ENCODE peak calls at places on chromosomes 5 and 9, in five cellular contexts. G is DND-41, D is PC-3, J is IMR-90, X is GM23248. E is an unnamed sample.

GRCh38 chr5:159660401-159660800 is 255.9 kb upstream of the ADRA1B start:
- DNase-seq in G (no peak), D (peak; percentile 38), J (no peak), X (peak; percentile 38), E (no peak)

GRCh38 chr5:173884402-173885053 is 3.6 kb upstream of the CPEB4 start:
- DNase-seq in G (peak; percentile 26), D (no peak), J (no peak), X (no peak), E (no peak)

GRCh38 chr5:21219255-21219654 is 1231.3 kb upstream of the CDH18 start:
- DNase-seq in G (no peak), D (peak; percentile 91), J (no peak), X (no peak), E (no peak)

GRCh38 chr5:98904786-98905185 is 24.0 kb downstream of the CHD1 start:
- DNase-seq in G (no peak), D (peak; percentile 79), J (peak; percentile 63), X (peak; percentile 78), E (no peak)

GRCh38 chr5:127870914-127871313 is 167.7 kb downstream of the CCDC192 start:
- DNase-seq in G (no peak), D (no peak), J (no peak), X (peak; percentile 50), E (no peak)

GRCh38 chr9:134433101-134433500 is 106.8 kb downstream of the RXRA start:
- DNase-seq in G (no peak), D (peak; percentile 21), J (peak; percentile 20), X (peak; percentile 83), E (no peak)

GRCh38 chr9:127223810-127224177 is 40.8 kb upstream of the GARNL3 start:
- DNase-seq in G (no peak), D (no peak), J (no peak), X (no peak), E (no peak)

GRCh38 chr5:113114559-113114958 is 138.0 kb downstream of the DCP2 start:
- DNase-seq in G (no peak), D (no peak), J (no peak), X (no peak), E (no peak)

GRCh38 chr9:127637322-127637847 is 25.3 kb downstream of the STXBP1 start:
- DNase-seq in G (no peak), D (peak; percentile 55), J (peak; percentile 87), X (peak; percentile 94), E (no peak)

GRCh38 chr5:547086-547924 is 23.1 kb upstream of the SLC9A3 start:
- DNase-seq in G (no peak), D (no peak), J (no peak), X (no peak), E (no peak)

GRCh38 chr9:37104183-37104889 is 16.0 kb upstream of the ZCCHC7 start:
- DNase-seq in G (no peak), D (peak; percentile 56), J (peak; percentile 91), X (peak; percentile 95), E (no peak)

GRCh38 chr9:36008774-36009300 is 27.9 kb upstream of the RECK start:
- DNase-seq in G (peak; percentile 70), D (peak; percentile 74), J (peak; percentile 38), X (peak; percentile 88), E (peak; percentile 61)

GRCh38 chr5:170483701-170484458 is 19.9 kb upstream of the KCNIP1 start:
- DNase-seq in G (no peak), D (peak; percentile 21), J (no peak), X (peak; percentile 26), E (no peak)

GRCh38 chr9:130860458-130861316 is 25.6 kb downstream of the ABL1 start:
- DNase-seq in G (no peak), D (no peak), J (peak; percentile 99), X (peak; percentile 99), E (no peak)

GRCh38 chr5:38500861-38501260 is 55.6 kb downstream of the LIFR start:
- DNase-seq in G (no peak), D (peak; percentile 62), J (peak; percentile 76), X (peak; percentile 72), E (no peak)

GRCh38 chr9:134054891-134055811 is 12.7 kb downstream of the BRD3 start:
- DNase-seq in G (no peak), D (no peak), J (no peak), X (no peak), E (no peak)

GRCh38 chr9:4258321-4259093 is 41.4 kb downstream of the GLIS3 start:
- DNase-seq in G (no peak), D (peak; percentile 24), J (peak; percentile 87), X (peak; percentile 85), E (no peak)
- H3K9ac ChIP-seq in G (no peak overlapping the region), D (no peak overlapping the region), J (no peak overlapping the region), X (peak overlapping the region; percentile 53), E (no peak overlapping the region)

GRCh38 chr5:83029912-83030311 is 47.3 kb downstream of the TMEM167A start:
- DNase-seq in G (no peak), D (no peak), J (peak; percentile 80), X (peak; percentile 73), E (no peak)

GRCh38 chr5:83026930-83027687 is 50.1 kb downstream of the TMEM167A start:
- DNase-seq in G (no peak), D (no peak), J (peak; percentile 5), X (no peak), E (peak; percentile 82)

GRCh38 chr5:83022334-83022733 is 54.9 kb downstream of the TMEM167A start:
- DNase-seq in G (no peak), D (no peak), J (no peak), X (no peak), E (no peak)

GRCh38 chr5:83026507-83026906 is 50.7 kb downstream of the TMEM167A start:
- DNase-seq in G (no peak), D (no peak), J (no peak), X (no peak), E (peak; percentile 43)

DNA sequence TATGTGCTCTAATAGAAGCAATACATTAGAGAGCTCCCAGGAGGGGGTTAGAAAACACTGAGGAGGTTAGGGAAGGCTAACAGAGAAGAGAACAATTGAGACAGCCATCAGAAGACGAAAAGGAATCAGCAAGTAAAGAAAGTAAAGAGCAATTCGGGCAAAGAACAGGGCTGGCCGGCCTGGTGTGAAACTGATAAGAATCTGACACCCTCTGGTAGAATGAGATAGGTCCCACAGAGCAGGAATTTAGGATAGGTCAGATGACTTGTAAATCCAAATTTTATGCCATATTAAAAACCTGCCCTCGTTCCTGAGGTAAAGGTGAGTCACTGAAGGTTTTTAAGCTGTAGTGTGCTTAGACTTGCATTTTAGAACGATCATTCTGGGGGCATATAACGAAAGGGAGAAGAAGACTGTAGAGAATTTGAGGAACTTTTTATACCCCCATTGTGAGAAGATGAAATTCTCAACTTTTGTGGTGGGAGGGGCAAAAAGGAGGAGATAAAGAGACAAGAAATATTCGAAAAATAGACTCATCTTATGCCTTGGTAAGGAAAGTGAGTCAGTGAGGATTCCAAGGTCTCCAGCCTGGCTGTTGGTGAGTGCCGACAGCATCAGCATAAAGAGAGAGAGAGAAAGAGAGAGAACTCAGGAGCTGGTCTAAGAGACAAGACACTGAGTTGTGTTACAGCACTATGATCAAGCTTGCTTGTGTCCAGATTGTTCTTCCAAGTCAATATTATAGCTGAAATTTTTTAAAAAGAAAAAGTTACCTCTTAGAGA is 51.3 kb downstream of the TMEM167A start:
- DNase-seq in G (no peak), D (no peak), J (peak; percentile 12), X (no peak), E (peak; percentile 6)
- H3K4me3 ChIP-seq in G (no peak overlapping the region), D (no peak overlapping the region), J (no peak overlapping the region), X (no peak overlapping the region), E (no peak overlapping the region)

DNA sequence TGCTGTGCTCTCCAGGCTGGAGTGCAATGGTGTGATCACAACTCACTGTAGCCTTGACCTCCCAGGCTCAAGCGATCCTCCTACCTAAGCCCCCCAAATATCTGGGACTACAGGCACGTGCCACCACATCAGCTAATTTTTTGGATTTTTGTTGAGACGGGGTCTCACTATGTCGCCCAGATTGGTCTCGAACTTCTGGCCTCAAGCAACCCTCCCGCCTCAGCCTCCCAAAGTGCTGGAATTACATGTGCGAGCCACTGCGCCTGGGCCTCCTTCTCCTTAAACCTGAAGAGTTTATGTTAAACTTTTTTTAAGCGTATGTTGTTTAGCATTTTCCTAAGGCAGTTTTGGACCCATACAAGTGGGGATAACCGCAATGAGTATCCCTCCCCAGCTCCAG is 30.8 kb upstream of the SUSD3 start:
- DNase-seq in G (no peak), D (no peak), J (no peak), X (no peak), E (no peak)
- H3K9ac ChIP-seq in G (peak overlapping the region; percentile 10), D (no peak overlapping the region), J (no peak overlapping the region), X (no peak overlapping the region), E (no peak overlapping the region)

DNA sequence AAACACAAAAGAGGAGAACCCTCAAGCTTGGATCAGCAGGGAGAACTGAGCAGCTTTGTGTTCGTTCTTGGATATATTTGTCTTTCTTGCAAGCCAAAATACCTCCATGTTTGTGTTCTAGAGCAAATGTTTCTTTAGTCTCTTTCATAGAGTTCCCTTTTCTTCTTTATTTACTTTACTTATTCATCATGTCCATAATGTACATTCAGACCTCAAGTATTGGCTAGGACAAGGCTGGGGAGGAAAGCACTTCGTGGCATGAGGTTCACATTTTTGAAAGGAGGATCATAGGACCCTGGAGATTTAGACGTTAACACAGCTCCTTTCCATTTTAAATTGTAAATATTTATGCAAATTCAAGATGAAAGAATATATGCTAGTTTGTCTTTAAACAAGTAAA is 590.2 kb upstream of the MEF2C start:
- DNase-seq in G (no peak), D (peak; percentile 70), J (no peak), X (peak; percentile 10), E (no peak)
- H3K4me3 ChIP-seq in G (no peak overlapping the region), D (no peak overlapping the region), J (no peak overlapping the region), X (no peak overlapping the region), E (no peak overlapping the region)

E was measured in NT2/D1.